ENCODE peak calls at places on chromosomes 13 and 19, in four cellular contexts. X is stimulated activated CD4-positive, alpha-beta T cell treated with anti-CD3 and anti-CD28 coated beads, TNF-alpha, amount 100 ng/mL, for 4 hours; G is GDM1; L is neural progenitor cell. W is an unnamed sample.

GRCh38 chr19:36128392-36128736 is 11.5 kb upstream of the CAPNS1 start:
- DNase-seq in X (no peak), G (peak), L (peak), W (no peak)

GRCh38 chr13:63435668-63436275 is 2020.1 kb upstream of the PCDH20 start:
- DNase-seq in X (no peak), L (no peak), G (no peak), W (no peak)

GRCh38 chr19:43765109-43765876 is 10.5 kb upstream of the SMG9 start:
- DNase-seq in L (no peak), X (peak), G (peak), W (no peak)

GRCh38 chr13:98957731-98958442 is 20.0 kb downstream of the DOCK9 start:
- DNase-seq in X (no peak), L (no peak), G (no peak), W (no peak)

GRCh38 chr19:7751157-7751783 is 3.9 kb upstream of the CD209 start:
- DNase-seq in L (no peak), X (no peak), G (no peak), W (no peak)

GRCh38 chr19:49921871-49922755 is 6.9 kb upstream of the ATF5 start:
- DNase-seq in X (no peak), G (no peak), L (no peak), W (no peak)

GRCh38 chr19:37466798-37467607 is at the start of gene ZNF569:
- DNase-seq in L (peak), G (peak), X (peak), W (peak)

GRCh38 chr19:39264306-39265290 is 3.6 kb upstream of the IFNL2 start:
- DNase-seq in G (no peak), X (no peak), L (peak), W (no peak)

GRCh38 chr13:37526710-37527446 is 71.7 kb downstream of the POSTN start:
- DNase-seq in L (no peak), X (no peak), G (no peak), W (no peak)

GRCh38 chr13:26460652-26461051 is 96.8 kb upstream of the WASF3 start:
- DNase-seq in X (no peak), G (no peak), L (no peak), W (no peak)

GRCh38 chr13:95481051-95481775 is 71.3 kb upstream of the CLDN10 start:
- DNase-seq in L (no peak), X (no peak), G (no peak), W (no peak)

GRCh38 chr19:33520048-33520643 is 1.4 kb downstream of the PEPD start:
- DNase-seq in G (no peak), L (no peak), X (no peak), W (no peak)

GRCh38 chr13:32142956-32143375 is 111.4 kb downstream of the FRY start:
- DNase-seq in X (no peak), G (no peak), L (peak), W (no peak)

GRCh38 chr19:30919737-30920136 is 429.5 kb downstream of the TSHZ3 start:
- DNase-seq in L (no peak), X (no peak), G (no peak), W (no peak)